ENCODE peak calls at places on chromosome 19, in four cellular contexts. One of them, this sample, is unnamed.

GRCh38 chr19:35216026-35216832 is 12.3 kb downstream of the FAM187B start:
- DNase-seq in iris pigment epithelial cell: peak
- DNase-seq in EL: peak
- DNase-seq in NCI-H774: no peak
- DNase-seq in this sample: no peak

GRCh38 chr19:14127176-14127575 is 9.2 kb downstream of the ASF1B start:
- DNase-seq in iris pigment epithelial cell: no peak
- DNase-seq in EL: no peak
- DNase-seq in NCI-H774: no peak
- DNase-seq in this sample: no peak

GRCh38 chr19:5068251-5069090 is 99.6 kb downstream of the KDM4B start:
- DNase-seq in iris pigment epithelial cell: no peak
- DNase-seq in EL: no peak
- DNase-seq in NCI-H774: no peak
- DNase-seq in this sample: no peak

GRCh38 chr19:18264956-18265610 is 9.2 kb downstream of the IQCN start:
- DNase-seq in iris pigment epithelial cell: no peak
- DNase-seq in EL: no peak
- DNase-seq in NCI-H774: no peak
- DNase-seq in this sample: no peak

GRCh38 chr19:860481-861098 is 1.1 kb downstream of the CFD start:
- DNase-seq in iris pigment epithelial cell: peak
- DNase-seq in EL: peak
- DNase-seq in NCI-H774: peak
- DNase-seq in this sample: peak

GRCh38 chr19:13794388-13794751 is 873 bp upstream of the ZSWIM4 start:
- DNase-seq in iris pigment epithelial cell: peak
- DNase-seq in EL: peak
- DNase-seq in NCI-H774: no peak
- DNase-seq in this sample: no peak

GRCh38 chr19:46361915-46362314 is 15.0 kb downstream of the PPP5C start:
- DNase-seq in iris pigment epithelial cell: peak
- DNase-seq in EL: no peak
- DNase-seq in NCI-H774: no peak
- DNase-seq in this sample: no peak

GRCh38 chr19:19256072-19256969 is 16.8 kb downstream of the TM6SF2 start:
- DNase-seq in iris pigment epithelial cell: no peak
- DNase-seq in EL: no peak
- DNase-seq in NCI-H774: peak
- DNase-seq in this sample: peak

GRCh38 chr19:18488403-18488723 is 33.5 kb downstream of the ELL start:
- DNase-seq in iris pigment epithelial cell: no peak
- DNase-seq in EL: peak
- DNase-seq in NCI-H774: no peak
- DNase-seq in this sample: no peak

GRCh38 chr19:12647047-12647446 is 19.5 kb downstream of the MAN2B1 start:
- DNase-seq in iris pigment epithelial cell: no peak
- DNase-seq in EL: no peak
- DNase-seq in NCI-H774: peak
- DNase-seq in this sample: no peak

GRCh38 chr19:5445667-5446066 is 9.6 kb upstream of the ZNRF4 start:
- DNase-seq in iris pigment epithelial cell: peak
- DNase-seq in EL: peak
- DNase-seq in NCI-H774: no peak
- DNase-seq in this sample: no peak

GRCh38 chr19:39032164-39032918 is at the start of gene FBXO27:
- DNase-seq in iris pigment epithelial cell: peak
- DNase-seq in EL: peak
- DNase-seq in NCI-H774: peak
- DNase-seq in this sample: peak

GRCh38 chr19:29806098-29806866 is 5.5 kb upstream of the CCNE1 start:
- DNase-seq in iris pigment epithelial cell: peak
- DNase-seq in EL: peak
- DNase-seq in NCI-H774: no peak
- DNase-seq in this sample: peak

GRCh38 chr19:1851581-1852293 is 3.5 kb upstream of the REXO1 start:
- DNase-seq in iris pigment epithelial cell: no peak
- DNase-seq in EL: no peak
- DNase-seq in NCI-H774: no peak
- DNase-seq in this sample: no peak

GRCh38 chr19:51187395-51188226 is 37.3 kb upstream of the CD33 start:
- DNase-seq in iris pigment epithelial cell: no peak
- DNase-seq in EL: no peak
- DNase-seq in NCI-H774: no peak
- DNase-seq in this sample: no peak

GRCh38 chr19:12485571-12485970 is 955 bp upstream of the ZNF709 start:
- DNase-seq in iris pigment epithelial cell: no peak
- DNase-seq in EL: no peak
- DNase-seq in NCI-H774: no peak
- DNase-seq in this sample: peak

GRCh38 chr19:30293051-30293785 is 79.0 kb upstream of the ZNF536 start:
- DNase-seq in iris pigment epithelial cell: no peak
- DNase-seq in EL: no peak
- DNase-seq in NCI-H774: no peak
- DNase-seq in this sample: no peak

GRCh38 chr19:48279747-48280146 is 9.9 kb downstream of the ZNF114 start:
- DNase-seq in iris pigment epithelial cell: no peak
- DNase-seq in EL: no peak
- DNase-seq in NCI-H774: no peak
- DNase-seq in this sample: no peak

GRCh38 chr19:23401086-23401485 is 5.8 kb upstream of the ZNF91 start:
- DNase-seq in iris pigment epithelial cell: no peak
- DNase-seq in EL: no peak
- DNase-seq in NCI-H774: no peak
- DNase-seq in this sample: no peak

GRCh38 chr19:55368106-55368505 is 2.2 kb downstream of the IL11 start:
- DNase-seq in iris pigment epithelial cell: no peak
- DNase-seq in EL: no peak
- DNase-seq in NCI-H774: no peak
- DNase-seq in this sample: no peak

GRCh38 chr19:16433986-16434385 is 37.8 kb downstream of the EPS15L1 start:
- DNase-seq in iris pigment epithelial cell: peak
- DNase-seq in EL: no peak
- DNase-seq in NCI-H774: no peak
- DNase-seq in this sample: no peak

GRCh38 chr19:40867701-40868100 is 14.3 kb downstream of the CYP2A7 start:
- DNase-seq in iris pigment epithelial cell: no peak
- DNase-seq in EL: no peak
- DNase-seq in NCI-H774: no peak
- DNase-seq in this sample: no peak

GRCh38 chr19:45156231-45156630 is 4.6 kb downstream of the NKPD1 start:
- DNase-seq in iris pigment epithelial cell: no peak
- DNase-seq in EL: no peak
- DNase-seq in NCI-H774: no peak
- DNase-seq in this sample: peak

GRCh38 chr19:926595-927043 is 784 bp downstream of the ARID3A start:
- DNase-seq in iris pigment epithelial cell: peak
- DNase-seq in EL: peak
- DNase-seq in NCI-H774: no peak
- DNase-seq in this sample: peak

GRCh38 chr19:19597809-19598306 is 20.6 kb downstream of the PBX4 start:
- DNase-seq in iris pigment epithelial cell: no peak
- DNase-seq in EL: no peak
- DNase-seq in NCI-H774: no peak
- DNase-seq in this sample: no peak

GRCh38 chr19:5536337-5536894 is 31.3 kb downstream of the TINCR start:
- DNase-seq in iris pigment epithelial cell: peak
- DNase-seq in EL: peak
- DNase-seq in NCI-H774: peak
- DNase-seq in this sample: peak

GRCh38 chr19:18980432-18981020 is 39.5 kb upstream of the HOMER3 start:
- DNase-seq in iris pigment epithelial cell: no peak
- DNase-seq in EL: no peak
- DNase-seq in NCI-H774: no peak
- DNase-seq in this sample: no peak

GRCh38 chr19:1654178-1654792 is 1.9 kb upstream of the TCF3 start:
- DNase-seq in iris pigment epithelial cell: no peak
- DNase-seq in EL: no peak
- DNase-seq in NCI-H774: no peak
- DNase-seq in this sample: no peak

GRCh38 chr19:35231956-35232746 is 3.6 kb upstream of the FAM187B start:
- DNase-seq in iris pigment epithelial cell: no peak
- DNase-seq in EL: no peak
- DNase-seq in NCI-H774: no peak
- DNase-seq in this sample: no peak